ENCODE peak calls at places on chromosomes 1 and 21, in seven cellular contexts. R, M, Q, C, E, N and L are unnamed samples.

GRCh38 chr1:33086384-33086850 is 5.5 kb downstream of the AZIN2 start:
- DNase-seq in R (peak; percentile 82), M (no peak), Q (peak; percentile 77), C (peak; percentile 72), E (peak; percentile 62), N (peak; percentile 19), L (peak; percentile 79)

GRCh38 chr1:165483412-165483811 is 38.5 kb upstream of the RXRG start:
- DNase-seq in R (no peak), M (no peak), Q (no peak), C (no peak), E (no peak), N (no peak), L (no peak)

GRCh38 chr1:78790174-78790573 is 140.5 kb downstream of the IFI44 start:
- DNase-seq in R (no peak), M (no peak), Q (no peak), C (no peak), E (no peak), N (no peak), L (peak; percentile 91)

GRCh38 chr1:214208525-214208924 is 72.4 kb upstream of the SMYD2 start:
- DNase-seq in R (no peak), M (no peak), Q (no peak), C (no peak), E (no peak), N (no peak), L (no peak)

GRCh38 chr1:228984646-228985631 is 249.7 kb downstream of the RHOU start:
- DNase-seq in R (no peak), M (no peak), Q (no peak), C (peak; percentile 56), E (no peak), N (no peak), L (no peak)

GRCh38 chr21:39676054-39676771 is 63.5 kb downstream of the B3GALT5 start:
- DNase-seq in R (no peak), M (no peak), Q (peak; percentile 59), C (no peak), E (peak; percentile 76), N (no peak), L (peak; percentile 98)

GRCh38 chr1:72062584-72062983 is 219.8 kb downstream of the NEGR1 start:
- DNase-seq in R (no peak), M (no peak), Q (no peak), C (no peak), E (no peak), N (no peak), L (no peak)

GRCh38 chr1:217188280-217189235 is 442.3 kb downstream of the GPATCH2 start:
- DNase-seq in R (no peak), M (no peak), Q (no peak), C (no peak), E (no peak), N (no peak), L (no peak)

GRCh38 chr1:3283849-3284248 is 170.6 kb upstream of the ARHGEF16 start:
- DNase-seq in R (peak; percentile 43), M (no peak), Q (peak; percentile 73), C (no peak), E (no peak), N (no peak), L (no peak)

GRCh38 chr1:165375623-165376022 is 19.1 kb upstream of the LMX1A start:
- DNase-seq in R (no peak), M (no peak), Q (no peak), C (no peak), E (no peak), N (no peak), L (no peak)

GRCh38 chr1:18145851-18146618 is 38.4 kb downstream of the IGSF21 start:
- DNase-seq in R (no peak), M (no peak), Q (no peak), C (no peak), E (no peak), N (no peak), L (no peak)